ENCODE peak calls at places on chromosomes 1 and 21, in six cellular contexts. One of them, this sample, is unnamed.

GRCh38 chr1:224373008-224373590 is 16.4 kb downstream of the CNIH4 start:
- DNase-seq in activated CD4-positive, alpha-beta T cell treated with anti-CD3 and anti-CD28 coated beads for 48 hours: no peak
- DNase-seq in RPMI7951: no peak
- DNase-seq in HAP-1: no peak
- DNase-seq in posterior vena cava: no peak
- DNase-seq in T-helper 1 cell: no peak
- DNase-seq in this sample: no peak

GRCh38 chr1:83970119-83970518 is 28.8 kb downstream of the TTLL7 start:
- DNase-seq in HAP-1: no peak
- DNase-seq in posterior vena cava: no peak
- DNase-seq in activated CD4-positive, alpha-beta T cell treated with anti-CD3 and anti-CD28 coated beads for 48 hours: no peak
- DNase-seq in RPMI7951: no peak
- DNase-seq in T-helper 1 cell: no peak
- DNase-seq in this sample: no peak

GRCh38 chr21:39881661-39882060 is 14.4 kb downstream of the PCP4 start:
- DNase-seq in RPMI7951: no peak
- DNase-seq in activated CD4-positive, alpha-beta T cell treated with anti-CD3 and anti-CD28 coated beads for 48 hours: no peak
- DNase-seq in posterior vena cava: no peak
- DNase-seq in T-helper 1 cell: no peak
- DNase-seq in HAP-1: no peak
- DNase-seq in this sample: no peak

GRCh38 chr21:41753001-41753725 is 13.7 kb downstream of the RIPK4 start:
- DNase-seq in RPMI7951: no peak
- DNase-seq in posterior vena cava: no peak
- DNase-seq in activated CD4-positive, alpha-beta T cell treated with anti-CD3 and anti-CD28 coated beads for 48 hours: no peak
- DNase-seq in T-helper 1 cell: no peak
- DNase-seq in HAP-1: no peak
- DNase-seq in this sample: no peak

GRCh38 chr1:41656088-41656487 is 171.6 kb upstream of the EDN2 start:
- DNase-seq in RPMI7951: no peak
- DNase-seq in activated CD4-positive, alpha-beta T cell treated with anti-CD3 and anti-CD28 coated beads for 48 hours: no peak
- DNase-seq in HAP-1: no peak
- DNase-seq in posterior vena cava: no peak
- DNase-seq in T-helper 1 cell: no peak
- DNase-seq in this sample: peak; percentile 18

GRCh38 chr1:42259059-42259738 is 75.8 kb downstream of the FOXJ3 start:
- DNase-seq in T-helper 1 cell: no peak
- DNase-seq in posterior vena cava: no peak
- DNase-seq in HAP-1: peak; percentile 35
- DNase-seq in activated CD4-positive, alpha-beta T cell treated with anti-CD3 and anti-CD28 coated beads for 48 hours: no peak
- DNase-seq in RPMI7951: no peak
- DNase-seq in this sample: no peak

GRCh38 chr1:39145651-39145970 is 58.9 kb upstream of the MACF1 start:
- DNase-seq in HAP-1: no peak
- DNase-seq in RPMI7951: no peak
- DNase-seq in posterior vena cava: no peak
- DNase-seq in activated CD4-positive, alpha-beta T cell treated with anti-CD3 and anti-CD28 coated beads for 48 hours: no peak
- DNase-seq in T-helper 1 cell: no peak
- DNase-seq in this sample: no peak

GRCh38 chr1:211490821-211491415 is 1.0 kb downstream of the RD3 start:
- DNase-seq in activated CD4-positive, alpha-beta T cell treated with anti-CD3 and anti-CD28 coated beads for 48 hours: no peak
- DNase-seq in T-helper 1 cell: no peak
- DNase-seq in HAP-1: no peak
- DNase-seq in RPMI7951: no peak
- DNase-seq in posterior vena cava: peak; percentile 71
- DNase-seq in this sample: no peak

GRCh38 chr1:171403396-171403795 is 81.9 kb upstream of the PRRC2C start:
- DNase-seq in posterior vena cava: no peak
- DNase-seq in activated CD4-positive, alpha-beta T cell treated with anti-CD3 and anti-CD28 coated beads for 48 hours: no peak
- DNase-seq in HAP-1: no peak
- DNase-seq in RPMI7951: peak; percentile 67
- DNase-seq in T-helper 1 cell: no peak
- DNase-seq in this sample: no peak

GRCh38 chr1:248268178-248268577 is 9.6 kb downstream of the OR2T33 start:
- DNase-seq in posterior vena cava: no peak
- DNase-seq in T-helper 1 cell: no peak
- DNase-seq in activated CD4-positive, alpha-beta T cell treated with anti-CD3 and anti-CD28 coated beads for 48 hours: no peak
- DNase-seq in HAP-1: no peak
- DNase-seq in RPMI7951: no peak
- DNase-seq in this sample: no peak

GRCh38 chr21:44449473-44450363 is 5.6 kb upstream of the LRRC3 start:
- DNase-seq in HAP-1: no peak
- DNase-seq in posterior vena cava: peak; percentile 82
- DNase-seq in activated CD4-positive, alpha-beta T cell treated with anti-CD3 and anti-CD28 coated beads for 48 hours: no peak
- DNase-seq in RPMI7951: peak; percentile 57
- DNase-seq in T-helper 1 cell: no peak
- DNase-seq in this sample: peak; percentile 57

GRCh38 chr1:179124866-179125265 is 43.0 kb downstream of the TOR3A start:
- DNase-seq in T-helper 1 cell: no peak
- DNase-seq in RPMI7951: no peak
- DNase-seq in activated CD4-positive, alpha-beta T cell treated with anti-CD3 and anti-CD28 coated beads for 48 hours: no peak
- DNase-seq in HAP-1: no peak
- DNase-seq in posterior vena cava: no peak
- DNase-seq in this sample: no peak

GRCh38 chr1:83692524-83693336 is 306.2 kb downstream of the TTLL7 start:
- DNase-seq in posterior vena cava: no peak
- DNase-seq in activated CD4-positive, alpha-beta T cell treated with anti-CD3 and anti-CD28 coated beads for 48 hours: peak; percentile 16
- DNase-seq in HAP-1: peak; percentile 72
- DNase-seq in RPMI7951: no peak
- DNase-seq in T-helper 1 cell: no peak
- DNase-seq in this sample: peak; percentile 42

GRCh38 chr1:38942664-38943428 is 1.2 kb upstream of the RHBDL2 start:
- DNase-seq in RPMI7951: no peak
- DNase-seq in posterior vena cava: no peak
- DNase-seq in activated CD4-positive, alpha-beta T cell treated with anti-CD3 and anti-CD28 coated beads for 48 hours: no peak
- DNase-seq in HAP-1: no peak
- DNase-seq in T-helper 1 cell: no peak
- DNase-seq in this sample: no peak

GRCh38 chr21:35743571-35743970 is 316.8 kb downstream of the SETD4 start:
- DNase-seq in T-helper 1 cell: no peak
- DNase-seq in activated CD4-positive, alpha-beta T cell treated with anti-CD3 and anti-CD28 coated beads for 48 hours: no peak
- DNase-seq in posterior vena cava: no peak
- DNase-seq in RPMI7951: no peak
- DNase-seq in HAP-1: no peak
- DNase-seq in this sample: no peak

GRCh38 chr1:229105109-229105508 is 165.8 kb upstream of the RAB4A start:
- DNase-seq in activated CD4-positive, alpha-beta T cell treated with anti-CD3 and anti-CD28 coated beads for 48 hours: no peak
- DNase-seq in HAP-1: no peak
- DNase-seq in RPMI7951: no peak
- DNase-seq in T-helper 1 cell: no peak
- DNase-seq in posterior vena cava: no peak
- DNase-seq in this sample: no peak

GRCh38 chr1:119771016-119771415 is 2.3 kb upstream of the HMGCS2 start:
- DNase-seq in HAP-1: peak; percentile 36
- DNase-seq in RPMI7951: no peak
- DNase-seq in T-helper 1 cell: no peak
- DNase-seq in activated CD4-positive, alpha-beta T cell treated with anti-CD3 and anti-CD28 coated beads for 48 hours: no peak
- DNase-seq in posterior vena cava: no peak
- DNase-seq in this sample: no peak

GRCh38 chr21:45854702-45855247 is 126.8 kb upstream of the COL6A1 start:
- DNase-seq in posterior vena cava: no peak
- DNase-seq in RPMI7951: no peak
- DNase-seq in T-helper 1 cell: no peak
- DNase-seq in HAP-1: peak; percentile 7
- DNase-seq in activated CD4-positive, alpha-beta T cell treated with anti-CD3 and anti-CD28 coated beads for 48 hours: no peak
- DNase-seq in this sample: no peak

GRCh38 chr21:27369962-27370578 is 403.2 kb upstream of the ADAMTS5 start:
- DNase-seq in T-helper 1 cell: no peak
- DNase-seq in HAP-1: no peak
- DNase-seq in posterior vena cava: no peak
- DNase-seq in activated CD4-positive, alpha-beta T cell treated with anti-CD3 and anti-CD28 coated beads for 48 hours: no peak
- DNase-seq in RPMI7951: no peak
- DNase-seq in this sample: no peak

GRCh38 chr1:94919241-94920030 is 7.5 kb downstream of the CNN3 start:
- DNase-seq in HAP-1: no peak
- DNase-seq in activated CD4-positive, alpha-beta T cell treated with anti-CD3 and anti-CD28 coated beads for 48 hours: no peak
- DNase-seq in T-helper 1 cell: no peak
- DNase-seq in RPMI7951: peak; percentile 42
- DNase-seq in posterior vena cava: no peak
- DNase-seq in this sample: peak; percentile 26

GRCh38 chr1:209150114-209150513 is 433.4 kb upstream of the CAMK1G start:
- DNase-seq in RPMI7951: peak; percentile 52
- DNase-seq in activated CD4-positive, alpha-beta T cell treated with anti-CD3 and anti-CD28 coated beads for 48 hours: no peak
- DNase-seq in posterior vena cava: no peak
- DNase-seq in T-helper 1 cell: no peak
- DNase-seq in HAP-1: peak; percentile 21
- DNase-seq in this sample: no peak

GRCh38 chr1:20061866-20062265 is 8.1 kb upstream of the PLA2G5 start:
- DNase-seq in HAP-1: no peak
- DNase-seq in T-helper 1 cell: no peak
- DNase-seq in posterior vena cava: no peak
- DNase-seq in activated CD4-positive, alpha-beta T cell treated with anti-CD3 and anti-CD28 coated beads for 48 hours: no peak
- DNase-seq in RPMI7951: peak; percentile 36
- DNase-seq in this sample: no peak

GRCh38 chr1:109786531-109787021 is 22.9 kb upstream of the EPS8L3 start:
- DNase-seq in HAP-1: no peak
- DNase-seq in activated CD4-positive, alpha-beta T cell treated with anti-CD3 and anti-CD28 coated beads for 48 hours: no peak
- DNase-seq in T-helper 1 cell: no peak
- DNase-seq in posterior vena cava: peak; percentile 54
- DNase-seq in RPMI7951: peak; percentile 40
- DNase-seq in this sample: peak; percentile 50

GRCh38 chr1:236400061-236400638 is 6.1 kb downstream of the EDARADD start:
- DNase-seq in RPMI7951: no peak
- DNase-seq in activated CD4-positive, alpha-beta T cell treated with anti-CD3 and anti-CD28 coated beads for 48 hours: no peak
- DNase-seq in posterior vena cava: no peak
- DNase-seq in T-helper 1 cell: no peak
- DNase-seq in HAP-1: no peak
- DNase-seq in this sample: no peak

GRCh38 chr1:222009105-222009730 is 267.3 kb upstream of the DUSP10 start:
- DNase-seq in posterior vena cava: no peak
- DNase-seq in activated CD4-positive, alpha-beta T cell treated with anti-CD3 and anti-CD28 coated beads for 48 hours: peak; percentile 27
- DNase-seq in RPMI7951: peak; percentile 29
- DNase-seq in T-helper 1 cell: peak; percentile 13
- DNase-seq in HAP-1: peak; percentile 11
- DNase-seq in this sample: no peak

GRCh38 chr1:32869844-32870614 is 683 bp downstream of the FNDC5 start:
- DNase-seq in posterior vena cava: no peak
- DNase-seq in HAP-1: no peak
- DNase-seq in RPMI7951: no peak
- DNase-seq in T-helper 1 cell: no peak
- DNase-seq in activated CD4-positive, alpha-beta T cell treated with anti-CD3 and anti-CD28 coated beads for 48 hours: no peak
- DNase-seq in this sample: no peak

GRCh38 chr21:45432575-45433255 is 27.8 kb downstream of the COL18A1 start:
- DNase-seq in HAP-1: no peak
- DNase-seq in T-helper 1 cell: no peak
- DNase-seq in RPMI7951: peak; percentile 85
- DNase-seq in posterior vena cava: no peak
- DNase-seq in activated CD4-positive, alpha-beta T cell treated with anti-CD3 and anti-CD28 coated beads for 48 hours: no peak
- DNase-seq in this sample: peak; percentile 83

GRCh38 chr1:197675475-197676324 is 99.6 kb downstream of the DENND1B start:
- DNase-seq in T-helper 1 cell: no peak
- DNase-seq in activated CD4-positive, alpha-beta T cell treated with anti-CD3 and anti-CD28 coated beads for 48 hours: no peak
- DNase-seq in HAP-1: peak; percentile 49
- DNase-seq in RPMI7951: peak; percentile 23
- DNase-seq in posterior vena cava: no peak
- DNase-seq in this sample: no peak

This sample was measured in kidney.